ENCODE peak calls at places on chromosomes 13 and 19, in six cellular contexts. E is stimulated activated CD4-positive, alpha-beta T cell treated with anti-CD3 and anti-CD28 coated beads, TNF-alpha, amount 100 ng/mL, for 48 hours; I is activated T-cell treated with anti-CD3 and anti-CD28 coated beads, Interleukin-2, amount 50 U/mL, for 4 hours; Z is AG04450; A is brain microvascular endothelial cell; Q is cardiac fibroblast. B is an unnamed sample.

GRCh38 chr19:17871878-17872250 is at the start of gene SLC5A5:
- DNase-seq in I (no peak), Z (no peak), E (no peak), Q (no peak), A (no peak), B (no peak)

GRCh38 chr19:56660381-56661105 is 11.0 kb downstream of the ZNF835 start:
- DNase-seq in I (no peak), Q (no peak), Z (no peak), E (no peak), A (no peak), B (no peak)

GRCh38 chr13:50080158-50080855 is 65.1 kb downstream of the KCNRG start:
- DNase-seq in Q (peak; percentile 48), I (no peak), E (peak; percentile 10), Z (no peak), A (peak; percentile 42), B (peak; percentile 70)

GRCh38 chr19:29528350-29528945 is 2.7 kb downstream of the VSTM2B start:
- DNase-seq in A (peak; percentile 47), I (peak; percentile 30), E (peak; percentile 58), Q (peak; percentile 77), Z (peak; percentile 7), B (peak; percentile 25)

GRCh38 chr13:99859178-99860177 is 112.1 kb downstream of the ZIC5 start:
- DNase-seq in Z (no peak), E (peak; percentile 66), I (no peak), A (no peak), Q (no peak), B (no peak)

GRCh38 chr13:42329239-42329638 is 57.3 kb downstream of the AKAP11 start:
- DNase-seq in Q (no peak), A (no peak), Z (no peak), I (no peak), E (no peak), B (no peak)

GRCh38 chr13:106306748-106307277 is 228.6 kb downstream of the EFNB2 start:
- DNase-seq in Z (no peak), E (no peak), A (no peak), Q (no peak), I (no peak), B (no peak)

GRCh38 chr19:34365463-34366401 is 736 bp downstream of the GPI start:
- DNase-seq in E (no peak), I (peak; percentile 12), Z (no peak), Q (peak; percentile 47), A (no peak), B (no peak)

GRCh38 chr13:95553271-95553588 is 710 bp downstream of the CLDN10 start:
- DNase-seq in Q (no peak), Z (no peak), I (no peak), A (no peak), E (no peak), B (no peak)

GRCh38 chr19:7480222-7480974 is 8.4 kb downstream of the PEX11G start:
- DNase-seq in Z (no peak), A (no peak), E (no peak), I (no peak), Q (no peak), B (no peak)

GRCh38 chr19:45863840-45864628 is at the start of gene FOXA3:
- DNase-seq in Z (no peak), Q (peak; percentile 37), E (peak; percentile 45), A (no peak), I (peak; percentile 47), B (peak; percentile 50)